ENCODE peak calls at places on chromosomes 11 and 22, in seven cellular contexts. Z, Q, V, G, O, M and X are unnamed samples.

GRCh38 chr11:120877746-120878365 is 146.0 kb upstream of the TBCEL start:
- DNase-seq in Z (peak), Q (no peak), V (no peak), G (no peak), O (no peak), M (no peak), X (no peak)

GRCh38 chr22:33561149-33561807 is 359.0 kb downstream of the LARGE1 start:
- DNase-seq in Z (no peak), Q (no peak), V (no peak), G (no peak), O (no peak), M (no peak), X (no peak)

GRCh38 chr11:34960277-34960676 is 43.9 kb downstream of the PDHX start:
- DNase-seq in Z (no peak), Q (no peak), V (no peak), G (peak), O (no peak), M (no peak), X (no peak)

GRCh38 chr11:117979481-117980211 is 6.5 kb upstream of the IL10RA start:
- DNase-seq in Z (no peak), Q (no peak), V (no peak), G (no peak), O (peak), M (no peak), X (peak)

GRCh38 chr22:38317995-38318715 is 922 bp upstream of the CSNK1E start:
- DNase-seq in Z (no peak), Q (peak), V (peak), G (peak), O (no peak), M (peak), X (no peak)

GRCh38 chr11:117583063-117583801 is 213.8 kb downstream of the DSCAML1 start:
- DNase-seq in Z (no peak), Q (no peak), V (no peak), G (peak), O (no peak), M (no peak), X (no peak)

GRCh38 chr11:43930868-43931716 is 11.3 kb upstream of the C11orf96 start:
- DNase-seq in Z (no peak), Q (peak), V (no peak), G (peak), O (no peak), M (no peak), X (no peak)

GRCh38 chr22:22941831-22942510 is 54.4 kb downstream of the IGLL5 start:
- DNase-seq in Z (no peak), Q (no peak), V (peak), G (no peak), O (peak), M (no peak), X (peak)

GRCh38 chr11:123351375-123351774 is 78.7 kb upstream of the GRAMD1B start:
- DNase-seq in Z (no peak), Q (no peak), V (no peak), G (no peak), O (no peak), M (no peak), X (no peak)

GRCh38 chr11:30508594-30508993 is 77.6 kb downstream of the MPPED2 start:
- DNase-seq in Z (no peak), Q (no peak), V (no peak), G (no peak), O (no peak), M (no peak), X (no peak)

GRCh38 chr11:72039108-72039850 is 40.6 kb downstream of the IL18BP start:
- DNase-seq in Z (peak), Q (peak), V (peak), G (peak), O (no peak), M (no peak), X (no peak)

GRCh38 chr22:38490915-38491314 is 15.2 kb downstream of the DDX17 start:
- DNase-seq in Z (no peak), Q (peak), V (no peak), G (peak), O (peak), M (no peak), X (no peak)

GRCh38 chr11:107655607-107656006 is 56.2 kb downstream of the SLN start:
- DNase-seq in Z (no peak), Q (no peak), V (no peak), G (no peak), O (no peak), M (no peak), X (no peak)

GRCh38 chr11:61075891-61076290 is 26.4 kb upstream of the CD5 start:
- DNase-seq in Z (peak), Q (peak), V (no peak), G (peak), O (no peak), M (peak), X (no peak)

GRCh38 chr11:113896156-113896879 is 8.3 kb upstream of the HTR3B start:
- DNase-seq in Z (peak), Q (peak), V (no peak), G (peak), O (no peak), M (peak), X (no peak)

GRCh38 chr11:117387992-117388765 is 60.5 kb downstream of the CEP164 start:
- DNase-seq in Z (no peak), Q (peak), V (no peak), G (peak), O (no peak), M (no peak), X (no peak)

GRCh38 chr11:313787-314547 is at the start of gene IFITM1:
- DNase-seq in Z (peak), Q (peak), V (peak), G (peak), O (peak), M (no peak), X (no peak)

GRCh38 chr11:94307101-94307791 is 2.9 kb downstream of the IZUMO1R start:
- DNase-seq in Z (no peak), Q (no peak), V (no peak), G (no peak), O (no peak), M (no peak), X (no peak)

GRCh38 chr22:37211075-37211852 is 1.0 kb downstream of the SSTR3 start:
- DNase-seq in Z (no peak), Q (no peak), V (peak), G (no peak), O (peak), M (no peak), X (no peak)

GRCh38 chr22:24434472-24435322 is 7.3 kb downstream of the ADORA2A start:
- DNase-seq in Z (no peak), Q (no peak), V (peak), G (no peak), O (peak), M (no peak), X (no peak)

GRCh38 chr11:93236741-93237675 is 39.2 kb upstream of the SLC36A4 start:
- DNase-seq in Z (peak), Q (peak), V (no peak), G (peak), O (no peak), M (peak), X (no peak)
- TF ChIP-seq CTCF in Z (peak), Q (peak), V (peak), G (peak), O (peak), M (peak), X (peak)

DNA sequence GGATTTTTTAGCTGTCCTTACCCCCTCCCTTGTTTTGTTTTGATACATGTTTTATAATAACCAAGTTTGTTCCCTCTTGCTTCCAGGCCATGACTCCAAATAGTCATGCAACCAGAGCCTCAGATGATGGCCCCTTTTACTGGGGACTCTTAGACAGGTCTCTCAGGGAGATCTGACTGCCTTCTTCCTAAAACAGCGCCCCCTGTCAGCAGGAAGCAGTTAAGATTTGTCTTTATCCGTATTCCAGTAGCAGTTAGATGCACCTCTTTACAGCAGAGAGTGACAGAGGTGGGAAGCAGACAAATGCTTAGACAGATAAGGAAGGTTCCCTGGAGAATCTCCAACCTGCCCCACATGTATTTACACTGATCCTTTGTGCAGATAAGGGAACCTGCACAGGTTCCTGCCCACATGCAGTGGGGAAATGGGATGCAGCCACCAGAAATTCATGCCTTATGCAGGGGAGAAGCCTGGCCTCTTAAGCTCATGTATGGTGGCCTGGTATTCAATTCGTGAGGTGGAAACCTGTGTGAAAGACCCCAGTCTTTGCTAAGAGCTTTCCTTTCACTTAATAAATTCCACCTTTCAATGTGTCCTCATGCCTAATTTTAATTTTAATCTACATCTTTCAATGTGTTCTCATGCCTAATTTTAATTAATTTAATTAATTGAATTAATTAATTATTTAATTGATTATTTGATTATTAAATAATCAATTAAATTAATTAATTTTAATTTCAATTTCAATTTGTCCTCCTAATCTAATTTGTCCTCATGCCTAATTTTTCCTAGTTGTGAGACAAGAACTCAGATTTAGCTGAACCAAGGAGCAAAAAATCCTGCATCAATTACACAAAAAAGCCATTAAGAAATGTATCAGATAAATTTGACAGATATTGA is 11.5 kb upstream of the GLYAT start:
- DNase-seq in Z (no peak), Q (no peak), V (no peak), G (no peak), O (no peak), M (no peak), X (no peak)
- TF ChIP-seq CTCF in Z (no peak), Q (no peak), V (no peak), G (peak), O (no peak), M (no peak), X (peak)

GRCh38 chr11:13603661-13604060 is 64.8 kb upstream of the FAR1 start:
- DNase-seq in Z (no peak), Q (no peak), V (no peak), G (no peak), O (no peak), M (no peak), X (no peak)

GRCh38 chr11:13606701-13607100 is 61.8 kb upstream of the FAR1 start:
- DNase-seq in Z (peak), Q (no peak), V (no peak), G (no peak), O (no peak), M (no peak), X (no peak)

GRCh38 chr11:13602844-13603243 is 65.6 kb upstream of the FAR1 start:
- DNase-seq in Z (no peak), Q (no peak), V (no peak), G (no peak), O (no peak), M (no peak), X (no peak)
- TF ChIP-seq CTCF in Z (no peak), Q (no peak), V (no peak), G (no peak), O (no peak), M (no peak), X (no peak)

DNA sequence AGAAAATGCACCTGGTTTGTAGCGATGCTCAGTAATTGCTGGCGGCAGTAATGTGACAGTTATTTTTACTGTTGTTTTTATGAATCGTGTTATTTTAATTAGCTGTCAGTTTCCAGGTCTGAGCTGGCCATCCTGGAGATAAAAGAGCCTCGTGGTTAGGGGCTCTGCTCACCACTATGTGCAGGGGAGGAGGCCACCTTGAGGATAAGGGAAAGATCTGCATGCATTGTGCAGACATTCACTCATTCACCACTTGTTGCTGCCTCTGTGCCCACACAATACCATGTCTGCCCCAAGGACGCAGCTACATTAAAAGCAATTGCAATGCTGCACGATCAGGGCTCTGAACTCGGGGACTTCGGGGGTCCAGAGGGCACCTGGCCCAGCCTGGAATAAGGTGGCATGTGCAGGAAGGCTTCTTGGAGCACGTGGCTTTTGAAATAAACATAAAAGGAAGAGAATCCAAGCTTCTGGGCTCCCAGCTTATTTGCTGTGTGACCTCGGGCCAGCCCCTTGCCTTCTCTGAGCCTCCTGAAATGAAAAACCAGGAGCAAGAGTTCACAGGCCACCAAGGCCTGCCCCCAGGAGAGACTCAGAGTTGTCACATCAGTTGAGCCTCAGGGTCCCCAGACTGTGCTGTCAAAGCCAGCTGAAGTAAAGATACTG is 44.7 kb upstream of the SHISAL1 start:
- DNase-seq in Z (no peak), Q (no peak), V (no peak), G (no peak), O (peak), M (no peak), X (no peak)
- TF ChIP-seq CTCF in Z (peak), Q (peak), V (no peak), G (no peak), O (no peak), M (no peak), X (no peak)

GRCh38 chr11:133576351-133576750 is 44.0 kb upstream of the OPCML start:
- DNase-seq in Z (no peak), Q (no peak), V (no peak), G (no peak), O (no peak), M (no peak), X (no peak)
- TF ChIP-seq CTCF in Z (no peak), Q (no peak), V (peak), G (no peak), O (no peak), M (no peak), X (no peak)

DNA sequence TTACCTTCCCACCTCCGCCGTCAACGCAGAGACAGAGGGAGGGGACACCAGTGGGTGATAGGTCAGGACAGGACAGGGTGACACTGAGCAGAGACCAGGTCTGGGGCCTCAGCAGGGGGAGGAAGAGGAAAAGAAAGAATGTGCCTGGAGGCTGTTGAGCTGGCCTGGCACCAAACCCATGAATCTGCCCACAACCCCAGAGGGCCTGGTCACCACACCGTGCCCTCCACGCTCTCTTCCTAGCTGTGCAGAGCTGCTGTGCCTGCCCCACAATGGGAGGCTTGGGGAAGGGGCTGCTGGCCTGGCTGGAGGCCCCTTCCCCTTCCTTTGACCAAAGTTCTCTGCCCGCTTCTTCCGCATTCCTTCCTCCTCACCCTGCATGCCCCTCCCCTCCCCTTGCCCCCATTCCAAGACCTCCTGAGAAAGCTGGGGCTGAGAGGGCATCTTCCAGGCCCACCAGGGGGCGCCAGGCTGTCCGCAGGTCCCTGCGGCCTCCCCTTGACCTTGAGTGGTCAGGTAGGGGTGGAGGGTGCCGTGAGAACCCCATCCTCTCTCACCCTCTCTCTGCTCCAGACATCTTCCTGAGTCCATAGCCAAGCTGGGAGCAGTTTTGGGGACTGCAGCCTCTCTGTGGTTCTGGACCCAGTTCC is 11.0 kb upstream of the CACNA1I start:
- DNase-seq in Z (peak), Q (no peak), V (no peak), G (peak), O (no peak), M (peak), X (no peak)
- TF ChIP-seq CTCF in Z (peak), Q (peak), V (peak), G (peak), O (no peak), M (peak), X (no peak)

GRCh38 chr22:42134033-42135020 is 3.7 kb upstream of the CYP2D6 start:
- DNase-seq in Z (no peak), Q (no peak), V (no peak), G (no peak), O (no peak), M (no peak), X (no peak)

GRCh38 chr22:42127606-42128005 is 3.0 kb downstream of the CYP2D6 start:
- DNase-seq in Z (no peak), Q (no peak), V (no peak), G (no peak), O (no peak), M (no peak), X (no peak)

GRCh38 chr22:42131562-42131961 is 952 bp upstream of the CYP2D6 start:
- DNase-seq in Z (no peak), Q (no peak), V (no peak), G (no peak), O (no peak), M (no peak), X (no peak)

GRCh38 chr22:42138122-42138770 is 7.6 kb upstream of the CYP2D6 start:
- DNase-seq in Z (no peak), Q (no peak), V (peak), G (no peak), O (no peak), M (no peak), X (no peak)

GRCh38 chr22:42132457-42132856 is 1.8 kb upstream of the CYP2D6 start:
- DNase-seq in Z (no peak), Q (no peak), V (no peak), G (no peak), O (no peak), M (no peak), X (no peak)
- TF ChIP-seq CTCF in Z (no peak), Q (no peak), V (no peak), G (no peak), O (no peak), M (no peak), X (no peak)

GRCh38 chr11:2390091-2390870 is 10.3 kb upstream of the TSSC4 start:
- DNase-seq in Z (no peak), Q (no peak), V (peak), G (no peak), O (no peak), M (no peak), X (no peak)
- TF ChIP-seq CTCF in Z (no peak), Q (no peak), V (no peak), G (no peak), O (no peak), M (no peak), X (no peak)

GRCh38 chr11:110046759-110047386 is 46.3 kb upstream of the ZC3H12C start:
- DNase-seq in Z (no peak), Q (no peak), V (no peak), G (no peak), O (no peak), M (no peak), X (no peak)

GRCh38 chr11:110050201-110050506 is 43.0 kb upstream of the ZC3H12C start:
- DNase-seq in Z (no peak), Q (no peak), V (no peak), G (no peak), O (no peak), M (no peak), X (no peak)

GRCh38 chr11:110049501-110050200 is 43.5 kb upstream of the ZC3H12C start:
- DNase-seq in Z (no peak), Q (no peak), V (no peak), G (no peak), O (no peak), M (no peak), X (no peak)

DNA sequence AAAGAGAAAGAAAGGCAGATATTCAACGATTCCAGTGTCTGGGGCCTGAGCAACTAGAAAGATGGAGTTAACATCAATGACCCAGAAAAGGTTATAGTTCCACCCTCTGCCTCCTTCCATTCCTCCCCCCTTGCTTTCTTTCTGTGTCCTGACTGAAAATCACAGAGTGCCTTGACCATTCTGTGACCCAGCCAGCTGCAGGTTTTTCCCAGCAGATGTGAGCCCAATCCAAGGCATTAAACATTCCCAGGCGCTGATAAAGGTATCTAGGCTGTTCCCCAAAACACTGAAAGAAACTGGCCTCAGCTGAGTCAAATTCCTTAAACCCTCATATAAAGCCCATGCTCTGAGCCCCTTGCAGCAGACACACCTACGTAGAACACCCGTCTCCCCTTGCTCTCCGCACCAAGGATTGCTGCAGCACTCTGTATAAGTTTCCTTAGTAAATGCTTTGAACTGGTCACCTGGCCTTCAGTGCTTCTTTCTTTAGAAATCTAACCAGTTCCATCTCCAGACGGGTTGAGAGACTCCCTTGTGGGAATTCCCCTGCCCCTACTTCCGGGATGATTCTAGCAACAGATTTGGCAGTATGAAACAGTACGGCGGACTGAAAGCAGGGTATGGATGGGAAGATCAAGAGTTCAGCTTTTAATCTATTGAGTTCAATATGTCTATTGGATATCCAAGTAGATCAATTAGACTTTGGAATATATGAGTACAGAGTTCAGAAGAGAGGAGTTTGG is 48.8 kb upstream of the ZC3H12C start:
- DNase-seq in Z (no peak), Q (no peak), V (no peak), G (no peak), O (no peak), M (no peak), X (no peak)
- TF ChIP-seq CTCF in Z (no peak), Q (no peak), V (no peak), G (no peak), O (no peak), M (no peak), X (no peak)